ENCODE peak calls at places on chromosomes 3 and 15, in nine cellular contexts. T, N, R, C, J, X, L, K and U are unnamed samples.

GRCh38 chr15:25903024-25903581 is 40.0 kb upstream of the ATP10A start:
- DNase-seq in T (no peak), N (no peak), R (no peak), C (no peak), J (no peak), X (no peak), L (no peak), K (no peak), U (no peak)

GRCh38 chr15:88980498-88980897 is 67.3 kb upstream of the MFGE8 start:
- DNase-seq in T (no peak), N (no peak), R (no peak), C (no peak), J (no peak), X (no peak), L (no peak), K (no peak), U (no peak)

GRCh38 chr3:30641612-30642251 is 35.3 kb downstream of the TGFBR2 start:
- DNase-seq in T (no peak), N (no peak), R (no peak), C (no peak), J (no peak), X (no peak), L (no peak), K (no peak), U (no peak)

GRCh38 chr15:80507131-80507530 is 102.9 kb downstream of the ARNT2 start:
- DNase-seq in T (no peak), N (no peak), R (peak; percentile 51), C (no peak), J (no peak), X (no peak), L (no peak), K (no peak), U (no peak)

GRCh38 chr3:47082519-47082918 is 81.4 kb downstream of the SETD2 start:
- DNase-seq in T (no peak), N (no peak), R (no peak), C (no peak), J (no peak), X (no peak), L (no peak), K (no peak), U (no peak)

GRCh38 chr15:64847016-64847415 is 5.3 kb downstream of the PLEKHO2 start:
- DNase-seq in T (no peak), N (no peak), R (no peak), C (no peak), J (no peak), X (no peak), L (no peak), K (no peak), U (no peak)

GRCh38 chr3:129005526-129006303 is 4.6 kb downstream of the EFCC1 start:
- DNase-seq in T (peak; percentile 61), N (no peak), R (no peak), C (no peak), J (no peak), X (peak; percentile 31), L (peak; percentile 55), K (no peak), U (no peak)

GRCh38 chr15:78750566-78750965 is 60.7 kb downstream of the ADAMTS7 start:
- DNase-seq in T (peak; percentile 38), N (no peak), R (no peak), C (peak; percentile 67), J (no peak), X (no peak), L (no peak), K (no peak), U (no peak)

GRCh38 chr3:42090973-42091731 is at the start of gene TRAK1:
- DNase-seq in T (no peak), N (no peak), R (no peak), C (no peak), J (no peak), X (no peak), L (no peak), K (no peak), U (no peak)

GRCh38 chr15:63083046-63083445 is 38.6 kb upstream of the LACTB start:
- DNase-seq in T (no peak), N (no peak), R (no peak), C (no peak), J (no peak), X (no peak), L (no peak), K (no peak), U (no peak)

GRCh38 chr15:78542647-78543046 is 2.4 kb downstream of the PSMA4 start:
- DNase-seq in T (no peak), N (no peak), R (no peak), C (no peak), J (no peak), X (no peak), L (no peak), K (no peak), U (no peak)

GRCh38 chr3:49553690-49554634 is at the start of gene BSN:
- DNase-seq in T (peak; percentile 94), N (peak; percentile 82), R (peak; percentile 54), C (peak; percentile 97), J (peak; percentile 95), X (peak; percentile 65), L (peak; percentile 51), K (peak; percentile 81), U (peak; percentile 66)

GRCh38 chr3:88041005-88041404 is 17.8 kb downstream of the CGGBP1 start:
- DNase-seq in T (no peak), N (no peak), R (no peak), C (no peak), J (no peak), X (no peak), L (no peak), K (no peak), U (no peak)

GRCh38 chr3:12423918-12424634 is 60.2 kb upstream of the TSEN2 start:
- DNase-seq in T (no peak), N (no peak), R (no peak), C (no peak), J (no peak), X (no peak), L (no peak), K (no peak), U (no peak)

GRCh38 chr3:125045965-125046364 is 9.8 kb downstream of the HEG1 start:
- DNase-seq in T (no peak), N (no peak), R (no peak), C (no peak), J (no peak), X (no peak), L (no peak), K (no peak), U (no peak)

GRCh38 chr3:57309769-57310168 is 17.3 kb upstream of the ASB14 start:
- DNase-seq in T (no peak), N (no peak), R (no peak), C (no peak), J (no peak), X (no peak), L (no peak), K (no peak), U (no peak)

GRCh38 chr3:155070932-155071387 is 9.2 kb upstream of the MME start:
- DNase-seq in T (no peak), N (no peak), R (peak; percentile 100), C (no peak), J (no peak), X (no peak), L (no peak), K (no peak), U (no peak)

GRCh38 chr3:134337071-134337482 is 37.2 kb downstream of the AMOTL2 start:
- DNase-seq in T (no peak), N (no peak), R (no peak), C (peak; percentile 71), J (no peak), X (no peak), L (no peak), K (no peak), U (no peak)

GRCh38 chr3:186095584-186096061 is 13.3 kb downstream of the ETV5 start:
- DNase-seq in T (no peak), N (no peak), R (no peak), C (no peak), J (no peak), X (no peak), L (no peak), K (no peak), U (no peak)

GRCh38 chr3:55817177-55817576 is 330.1 kb upstream of the WNT5A start:
- DNase-seq in T (no peak), N (no peak), R (no peak), C (no peak), J (no peak), X (no peak), L (no peak), K (no peak), U (no peak)

GRCh38 chr3:30186741-30187219 is 419.6 kb upstream of the TGFBR2 start:
- DNase-seq in T (no peak), N (no peak), R (no peak), C (no peak), J (no peak), X (no peak), L (no peak), K (no peak), U (peak; percentile 81)

GRCh38 chr3:38455639-38456430 is 2.1 kb downstream of the ACVR2B start:
- DNase-seq in T (no peak), N (no peak), R (no peak), C (no peak), J (no peak), X (no peak), L (no peak), K (no peak), U (no peak)

GRCh38 chr15:100461049-100461448 is 67.7 kb downstream of the CERS3 start:
- DNase-seq in T (no peak), N (no peak), R (no peak), C (no peak), J (no peak), X (no peak), L (no peak), K (no peak), U (no peak)